ENCODE peak calls at places on chromosome 16, in eight cellular contexts. G, J, Y, N, Q, Z, D and X are unnamed samples.

GRCh38 chr16:49930841-49931240 is 74.9 kb upstream of the ZNF423 start:
- DNase-seq in G (no peak), J (no peak), Y (no peak), N (no peak), Q (no peak), Z (no peak), D (no peak), X (no peak)

GRCh38 chr16:48318630-48319029 is 66.6 kb downstream of the SIAH1 start:
- DNase-seq in G (peak; percentile 73), J (no peak), Y (no peak), N (peak; percentile 70), Q (no peak), Z (no peak), D (peak; percentile 68), X (peak; percentile 2)

GRCh38 chr16:1913327-1914083 is 4.7 kb downstream of the HS3ST6 start:
- DNase-seq in G (no peak), J (no peak), Y (no peak), N (no peak), Q (no peak), Z (no peak), D (no peak), X (no peak)

GRCh38 chr16:10509534-10510025 is 70.8 kb downstream of the EMP2 start:
- DNase-seq in G (peak; percentile 58), J (peak; percentile 80), Y (no peak), N (peak; percentile 71), Q (peak; percentile 92), Z (peak; percentile 75), D (peak; percentile 77), X (peak; percentile 60)

GRCh38 chr16:11333696-11334095 is 11.6 kb upstream of the RMI2 start:
- DNase-seq in G (peak; percentile 36), J (no peak), Y (no peak), N (no peak), Q (no peak), Z (no peak), D (no peak), X (no peak)

GRCh38 chr16:9992441-9992840 is 189.8 kb downstream of the GRIN2A start:
- DNase-seq in G (no peak), J (no peak), Y (no peak), N (no peak), Q (no peak), Z (no peak), D (no peak), X (no peak)

GRCh38 chr16:11799509-11800384 is 2.7 kb upstream of the ZC3H7A start:
- DNase-seq in G (no peak), J (no peak), Y (peak; percentile 43), N (no peak), Q (no peak), Z (no peak), D (no peak), X (no peak)

GRCh38 chr16:10640934-10641333 is 53.8 kb downstream of the TEKT5 start:
- DNase-seq in G (no peak), J (no peak), Y (no peak), N (no peak), Q (no peak), Z (no peak), D (no peak), X (no peak)

GRCh38 chr16:69334696-69335095 is 4.3 kb upstream of the PDF start:
- DNase-seq in G (no peak), J (no peak), Y (no peak), N (no peak), Q (no peak), Z (no peak), D (no peak), X (no peak)

GRCh38 chr16:69340095-69340644 is 598 bp downstream of the NIP7 start:
- DNase-seq in G (no peak), J (no peak), Y (no peak), N (no peak), Q (no peak), Z (no peak), D (no peak), X (no peak)

GRCh38 chr16:69344171-69344570 is 4.6 kb downstream of the NIP7 start:
- DNase-seq in G (no peak), J (no peak), Y (no peak), N (no peak), Q (no peak), Z (no peak), D (no peak), X (no peak)

GRCh38 chr16:69339289-69340094 is at the start of the genes COG8 and NIP7:
- DNase-seq in G (peak; percentile 97), J (peak; percentile 98), Y (peak; percentile 97), N (peak; percentile 90), Q (peak; percentile 99), Z (peak; percentile 97), D (peak; percentile 92), X (peak; percentile 93)

DNA sequence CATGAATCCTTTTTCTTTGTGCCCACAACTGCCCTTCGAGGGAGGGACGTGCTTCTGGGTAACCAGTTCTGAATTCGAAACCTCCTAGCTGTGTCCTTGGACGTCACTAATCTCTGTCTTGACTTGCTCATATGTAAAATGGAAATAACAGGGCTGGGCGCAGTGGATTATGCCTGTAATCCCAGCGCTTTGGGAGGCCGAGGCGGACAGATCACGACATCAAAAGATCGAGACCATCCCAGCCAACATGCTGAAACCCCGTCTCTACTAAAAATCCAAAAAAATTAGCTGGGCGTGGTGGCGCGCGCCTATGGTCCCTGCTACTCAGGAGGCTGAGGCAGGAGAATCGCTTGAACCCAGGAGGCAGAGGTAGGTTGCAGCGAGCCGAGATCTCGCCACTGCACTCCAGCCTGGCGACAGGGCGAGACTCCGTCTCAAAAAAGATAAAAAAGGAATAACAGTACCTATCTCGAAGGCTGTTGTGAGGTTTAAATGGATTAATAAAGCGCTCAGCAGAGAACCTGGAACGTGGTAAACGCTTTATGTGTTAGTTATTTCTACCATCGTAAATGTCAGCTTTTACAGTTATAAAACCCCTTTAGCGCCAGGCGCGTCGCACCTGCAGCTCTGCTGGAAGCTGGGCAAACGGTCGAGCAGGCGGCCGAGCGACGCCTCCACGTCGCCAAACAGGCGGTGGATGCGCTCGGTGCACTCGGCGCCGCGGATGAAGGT is 641 bp downstream of the COG8 start:
- DNase-seq in G (no peak), J (no peak), Y (peak; percentile 46), N (no peak), Q (no peak), Z (no peak), D (no peak), X (no peak)
- H3K36me3 ChIP-seq in G (peaks cover 46% of the 10 kb centered on the region), J (peaks cover 3% of the 10 kb centered on the region), Y (peaks cover 37% of the 10 kb centered on the region), N (peaks cover 57% of the 10 kb centered on the region), Q (peaks cover 40% of the 10 kb centered on the region), Z (peaks cover 77% of the 10 kb centered on the region), D (peaks cover 29% of the 10 kb centered on the region), X (peaks cover 55% of the 10 kb centered on the region)

GRCh38 chr16:88432753-88433152 is 20.3 kb upstream of the ZFPM1 start:
- DNase-seq in G (no peak), J (no peak), Y (no peak), N (no peak), Q (no peak), Z (no peak), D (no peak), X (no peak)

GRCh38 chr16:88430185-88430523 is 22.9 kb upstream of the ZFPM1 start:
- DNase-seq in G (no peak), J (no peak), Y (no peak), N (no peak), Q (no peak), Z (no peak), D (peak; percentile 60), X (no peak)

GRCh38 chr16:88432174-88432573 is 20.9 kb upstream of the ZFPM1 start:
- DNase-seq in G (no peak), J (no peak), Y (no peak), N (no peak), Q (no peak), Z (no peak), D (no peak), X (no peak)

GRCh38 chr16:88430524-88431446 is 22.3 kb upstream of the ZFPM1 start:
- DNase-seq in G (no peak), J (peak; percentile 62), Y (no peak), N (peak; percentile 47), Q (no peak), Z (no peak), D (peak; percentile 78), X (no peak)

GRCh38 chr16:88431651-88432050 is 21.4 kb upstream of the ZFPM1 start:
- DNase-seq in G (no peak), J (no peak), Y (no peak), N (no peak), Q (no peak), Z (no peak), D (no peak), X (no peak)
- H3K4me3 ChIP-seq in G (no peak overlapping the region), J (no peak overlapping the region), Y (no peak overlapping the region), N (no peak overlapping the region), Q (no peak overlapping the region), Z (no peak overlapping the region), D (no peak overlapping the region), X (no peak overlapping the region)

GRCh38 chr16:82433042-82433441 is 193.7 kb upstream of the CDH13 start:
- DNase-seq in G (no peak), J (no peak), Y (no peak), N (no peak), Q (no peak), Z (no peak), D (no peak), X (no peak)

DNA sequence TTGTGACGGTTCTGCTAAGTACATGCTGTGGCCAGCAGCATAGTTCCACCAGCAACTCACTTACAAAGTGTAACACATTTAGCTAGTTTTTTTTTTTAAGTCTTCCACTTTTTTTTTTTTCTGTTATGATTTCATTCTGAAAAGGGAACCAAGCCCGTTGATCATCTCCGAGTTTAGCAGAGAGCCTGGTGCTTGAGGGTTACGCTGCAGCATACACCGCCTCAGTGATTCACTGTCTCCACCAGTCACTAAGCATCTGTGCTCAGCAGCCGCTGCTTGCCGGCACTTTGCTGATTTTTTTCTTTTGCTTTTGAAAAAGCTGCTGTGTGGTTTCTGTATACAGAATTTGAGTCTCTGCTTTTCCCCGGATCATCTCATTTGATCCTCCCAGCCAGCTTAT is 194.5 kb upstream of the CDH13 start:
- DNase-seq in G (peak; percentile 6), J (no peak), Y (no peak), N (no peak), Q (no peak), Z (no peak), D (no peak), X (no peak)
- H3K9me3 ChIP-seq in G (no peaks in the 10 kb centered on the region), J (peaks cover 2% of the 10 kb centered on the region), Y (no peaks in the 10 kb centered on the region), N (no peaks in the 10 kb centered on the region), Q (no peaks in the 10 kb centered on the region), Z (no peaks in the 10 kb centered on the region), D (no peaks in the 10 kb centered on the region), X (no peaks in the 10 kb centered on the region)

GRCh38 chr16:88580371-88580770 is 10.2 kb downstream of the ZC3H18 start:
- DNase-seq in G (no peak), J (no peak), Y (no peak), N (no peak), Q (no peak), Z (no peak), D (no peak), X (no peak)

GRCh38 chr16:88584676-88585075 is 14.5 kb downstream of the ZC3H18 start:
- DNase-seq in G (no peak), J (no peak), Y (no peak), N (no peak), Q (no peak), Z (no peak), D (no peak), X (no peak)

GRCh38 chr16:88581033-88581432 is 10.8 kb downstream of the ZC3H18 start:
- DNase-seq in G (no peak), J (no peak), Y (no peak), N (no peak), Q (no peak), Z (no peak), D (no peak), X (no peak)

GRCh38 chr16:88585269-88585668 is 15.1 kb downstream of the ZC3H18 start:
- DNase-seq in G (no peak), J (no peak), Y (no peak), N (no peak), Q (no peak), Z (no peak), D (no peak), X (no peak)

DNA sequence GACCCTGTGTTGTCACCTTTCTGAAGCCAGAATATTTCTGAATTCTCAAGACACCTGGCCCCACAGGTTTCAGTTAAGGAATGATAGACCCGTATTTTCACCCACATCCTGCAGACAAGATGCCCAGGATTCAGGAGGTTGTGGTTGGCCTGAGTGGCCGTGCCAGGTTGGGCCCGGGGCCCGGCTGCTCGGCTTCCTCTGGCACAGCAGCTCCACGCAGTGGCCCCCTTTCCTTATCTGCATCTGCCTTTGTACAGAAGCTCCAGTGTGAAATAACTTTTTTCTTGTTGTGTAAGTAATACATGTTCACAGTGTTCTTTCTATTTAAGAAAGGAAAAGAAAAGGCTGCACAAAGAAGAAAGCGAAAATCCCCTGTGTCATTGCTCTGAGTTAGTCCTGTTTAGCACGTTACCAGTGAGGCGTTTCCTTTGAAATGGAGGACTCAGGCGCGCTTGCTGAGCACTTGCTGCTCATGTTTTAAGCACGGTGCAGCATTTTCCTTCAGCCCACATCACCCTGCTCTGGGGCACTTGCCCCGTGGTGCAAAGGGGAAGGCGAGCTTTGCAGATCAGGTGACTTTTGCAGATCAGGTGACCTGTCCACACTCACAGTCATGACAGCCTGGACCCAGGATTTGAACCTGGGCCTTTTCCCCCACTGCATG is 12.8 kb downstream of the ZC3H18 start:
- DNase-seq in G (no peak), J (no peak), Y (no peak), N (no peak), Q (no peak), Z (no peak), D (no peak), X (no peak)
- H3K36me3 ChIP-seq in G (peaks cover 22% of the 10 kb centered on the region), J (peaks cover 12% of the 10 kb centered on the region), Y (peaks cover 19% of the 10 kb centered on the region), N (peaks cover 88% of the 10 kb centered on the region), Q (peaks cover 8% of the 10 kb centered on the region), Z (peaks cover 97% of the 10 kb centered on the region), D (peaks cover 40% of the 10 kb centered on the region), X (peaks cover 7% of the 10 kb centered on the region)